ENCODE peak calls at places on chromosomes 1 and 21, in six cellular contexts. O, P, N, W, M and I are unnamed samples.

GRCh38 chr1:8165595-8166360 is 139.7 kb upstream of the ERRFI1 start:
- DNase-seq in W (no peak), M (no peak), N (no peak), O (no peak), P (no peak), I (no peak)

GRCh38 chr1:199123615-199124014 is 484.8 kb downstream of the PTPRC start:
- DNase-seq in N (peak; percentile 71), P (no peak), M (no peak), O (peak; percentile 73), W (peak; percentile 93), I (peak; percentile 55)

GRCh38 chr1:88061106-88061829 is 622.8 kb upstream of the PKN2 start:
- DNase-seq in W (peak; percentile 82), N (peak; percentile 79), P (peak; percentile 44), O (peak; percentile 94), M (peak; percentile 14), I (peak; percentile 19)

GRCh38 chr1:86231076-86231475 is 74.5 kb upstream of the COL24A1 start:
- DNase-seq in W (peak; percentile 21), N (no peak), P (no peak), O (no peak), M (no peak), I (peak; percentile 7)

GRCh38 chr1:175984057-175984812 is 222.9 kb downstream of the COP1 start:
- DNase-seq in P (no peak), N (no peak), W (no peak), O (no peak), M (no peak), I (no peak)

GRCh38 chr1:154186177-154186576 is 5.7 kb downstream of the TPM3 start:
- DNase-seq in N (peak; percentile 59), M (peak; percentile 58), W (peak; percentile 37), O (peak; percentile 54), P (no peak), I (peak; percentile 63)

GRCh38 chr21:36429672-36430546 is 44.7 kb downstream of the CHAF1B start:
- DNase-seq in W (peak; percentile 100), P (peak; percentile 56), O (peak; percentile 100), M (peak; percentile 65), N (peak; percentile 97), I (no peak)

GRCh38 chr1:44705938-44706337 is 25.0 kb downstream of the RNU5D-1 start:
- DNase-seq in W (no peak), N (no peak), O (no peak), P (no peak), M (no peak), I (no peak)

GRCh38 chr1:147840909-147841308 is 61.7 kb upstream of the GJA8 start:
- DNase-seq in O (no peak), N (no peak), M (no peak), W (peak; percentile 43), P (no peak), I (peak; percentile 7)

GRCh38 chr21:32916522-32917099 is 109.1 kb upstream of the OLIG2 start:
- DNase-seq in W (peak; percentile 9), N (no peak), P (no peak), M (peak; percentile 12), O (no peak), I (peak; percentile 12)

GRCh38 chr1:23026573-23026972 is 7.3 kb downstream of the KDM1A start:
- DNase-seq in O (peak; percentile 48), W (peak; percentile 20), M (no peak), N (no peak), P (no peak), I (no peak)

GRCh38 chr1:225430301-225430700 is 2.5 kb upstream of the LBR start:
- DNase-seq in W (no peak), M (no peak), P (no peak), O (no peak), N (no peak), I (no peak)

GRCh38 chr1:12244078-12244477 is 14.2 kb downstream of the VPS13D start:
- DNase-seq in M (peak; percentile 37), N (peak; percentile 24), W (peak; percentile 21), O (no peak), P (no peak), I (no peak)

GRCh38 chr21:29145837-29146453 is 15.5 kb downstream of the MAP3K7CL start:
- DNase-seq in W (peak; percentile 22), M (no peak), P (no peak), N (no peak), O (peak; percentile 87), I (peak; percentile 12)

GRCh38 chr21:17003221-17003620 is 509.6 kb upstream of the CXADR start:
- DNase-seq in N (peak; percentile 25), W (peak; percentile 75), M (no peak), P (no peak), O (no peak), I (no peak)

GRCh38 chr1:53462213-53462612 is 3.0 kb downstream of the DMRTB1 start:
- DNase-seq in W (no peak), P (no peak), N (no peak), O (no peak), M (no peak), I (no peak)

GRCh38 chr1:178330848-178331497 is 165.8 kb downstream of the CLEC20A start:
- DNase-seq in N (no peak), M (no peak), O (no peak), W (no peak), P (no peak), I (no peak)

GRCh38 chr1:116485976-116486375 is 84.8 kb downstream of the CD58 start:
- DNase-seq in P (no peak), N (peak; percentile 59), O (no peak), M (no peak), W (peak; percentile 60), I (no peak)

GRCh38 chr1:33684346-33685122 is 179.3 kb upstream of the HMGB4 start:
- DNase-seq in W (peak; percentile 73), O (no peak), N (no peak), M (peak; percentile 47), P (no peak), I (no peak)

GRCh38 chr1:28322209-28322608 is 6.6 kb upstream of the MED18 start:
- DNase-seq in O (no peak), P (no peak), W (no peak), M (no peak), N (no peak), I (no peak)

DNA sequence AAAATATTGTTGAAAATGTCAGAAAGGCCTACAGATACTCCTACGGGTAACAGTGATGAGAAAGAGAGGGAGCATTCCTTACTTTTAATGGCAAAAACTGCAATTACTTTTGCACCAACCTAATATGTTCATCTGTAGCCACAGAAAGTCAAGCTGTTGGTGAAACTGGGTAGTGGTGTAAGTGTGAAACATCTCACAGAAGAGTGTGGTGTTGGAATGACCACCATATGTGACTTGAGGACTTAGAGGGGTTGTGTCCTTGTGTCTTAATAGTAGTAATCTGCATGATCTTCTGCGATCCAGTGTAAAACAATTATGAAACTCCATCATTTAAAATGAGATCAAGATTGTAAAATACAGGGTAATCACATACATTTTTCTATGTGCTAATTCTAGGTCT is 320.7 kb downstream of the ADGRL2 start:
- DNase-seq in N (no peak), M (no peak), O (no peak), P (no peak), W (no peak), I (no peak)
- H3K9me3 ChIP-seq in N (no peaks in the 10 kb centered on the region), M (no peaks in the 10 kb centered on the region), O (no peaks in the 10 kb centered on the region), P (no peaks in the 10 kb centered on the region), W (no peaks in the 10 kb centered on the region), I (no peaks in the 10 kb centered on the region)

GRCh38 chr1:93842750-93843500 is 36.1 kb downstream of the DNTTIP2 start:
- DNase-seq in W (peak; percentile 83), N (no peak), M (no peak), P (no peak), O (no peak), I (no peak)

GRCh38 chr1:93840956-93841482 is 38.0 kb downstream of the DNTTIP2 start:
- DNase-seq in P (no peak), N (no peak), M (no peak), O (no peak), W (no peak), I (no peak)

GRCh38 chr1:93841771-93842170 is 37.2 kb downstream of the DNTTIP2 start:
- DNase-seq in P (no peak), O (no peak), M (no peak), N (no peak), W (no peak), I (no peak)

GRCh38 chr1:93839756-93840155 is 39.2 kb downstream of the DNTTIP2 start:
- DNase-seq in P (no peak), M (no peak), W (peak; percentile 51), N (no peak), O (no peak), I (no peak)

DNA sequence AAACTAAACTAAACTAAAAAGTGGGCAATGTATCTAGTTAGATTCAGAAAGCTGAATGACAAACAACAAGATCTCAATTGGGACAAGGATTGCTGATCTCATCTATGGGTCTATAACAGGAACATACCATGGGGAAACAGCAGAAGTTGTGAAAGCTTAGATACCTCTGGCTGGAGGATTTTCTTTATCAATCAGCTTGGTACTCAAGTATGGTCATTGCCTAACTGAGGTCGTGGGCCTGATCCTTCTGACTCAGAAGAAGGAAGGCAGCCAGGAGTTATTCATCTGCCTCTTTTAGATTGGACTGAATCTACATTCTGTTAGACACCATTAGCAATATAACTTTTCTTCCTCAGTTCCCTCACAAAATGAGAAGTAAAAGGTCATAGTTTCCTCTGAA is 39.7 kb downstream of the DNTTIP2 start:
- DNase-seq in M (no peak), W (peak; percentile 96), P (no peak), N (peak; percentile 90), O (peak; percentile 71), I (no peak)
- H3K9ac ChIP-seq in M (no peak overlapping the region), W (peak overlapping the region; percentile 9), P (no peak overlapping the region), N (no peak overlapping the region), O (no peak overlapping the region), I (no peak overlapping the region)

GRCh38 chr1:69648486-69648885 is 80.8 kb downstream of the LRRC7 start:
- DNase-seq in W (no peak), M (no peak), N (peak; percentile 43), O (peak; percentile 28), P (no peak), I (no peak)
- H2AFZ ChIP-seq in W (no peak overlapping the region), M (no peak overlapping the region), N (no peak overlapping the region), O (peak overlapping the region; percentile 77), P (peak overlapping the region; percentile 65), I (no peak overlapping the region)

GRCh38 chr1:4711944-4712343 is 57.5 kb downstream of the AJAP1 start:
- DNase-seq in M (no peak), P (no peak), O (no peak), N (no peak), W (no peak), I (no peak)

GRCh38 chr1:4713669-4714068 is 59.3 kb downstream of the AJAP1 start:
- DNase-seq in P (no peak), W (no peak), O (no peak), M (no peak), N (no peak), I (no peak)

GRCh38 chr1:4711191-4711915 is 56.9 kb downstream of the AJAP1 start:
- DNase-seq in W (no peak), M (no peak), P (no peak), N (no peak), O (no peak), I (no peak)

GRCh38 chr1:4708853-4709507 is 54.6 kb downstream of the AJAP1 start:
- DNase-seq in O (no peak), P (no peak), N (no peak), W (no peak), M (no peak), I (no peak)

DNA sequence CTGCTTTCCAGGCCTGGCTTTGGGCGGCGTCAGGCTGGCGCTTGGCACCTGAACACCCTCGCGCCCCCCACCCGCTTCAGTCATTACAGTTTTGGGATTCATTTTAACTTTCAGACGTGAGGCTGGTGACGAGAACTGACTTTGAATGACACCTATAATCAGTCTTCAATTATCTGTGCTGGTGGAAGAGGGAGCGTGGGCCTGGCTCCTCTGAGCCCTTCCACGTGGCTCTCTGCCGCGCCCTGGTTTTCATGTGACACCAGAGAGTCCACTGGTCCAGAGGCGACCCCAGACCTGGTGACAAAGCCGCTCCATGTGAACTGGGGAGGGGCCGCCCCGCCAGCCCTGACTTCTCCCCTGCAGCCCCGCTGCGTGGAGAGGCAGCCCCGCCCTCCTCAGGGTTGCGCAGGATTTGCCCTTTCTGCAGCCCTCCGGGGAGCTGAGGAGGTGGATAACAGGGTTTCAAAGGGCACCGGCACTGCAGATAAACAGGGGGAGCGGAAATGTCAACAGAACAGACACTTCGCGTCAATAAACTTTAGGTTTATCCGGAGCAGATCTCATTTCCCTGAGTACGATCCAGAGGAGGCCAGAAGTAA is 56.3 kb downstream of the AJAP1 start:
- DNase-seq in P (peak; percentile 27), M (no peak), N (no peak), W (no peak), O (no peak), I (no peak)
- H3K9me3 ChIP-seq in P (no peaks in the 10 kb centered on the region), M (no peaks in the 10 kb centered on the region), N (no peaks in the 10 kb centered on the region), W (no peaks in the 10 kb centered on the region), O (no peaks in the 10 kb centered on the region), I (peaks cover 12% of the 10 kb centered on the region)